ENCODE peak calls at places on chromosomes 3 and 15, in ten cellular contexts. M is astrocyte of the spinal cord; U is MCF 10A; L is effector memory CD8-positive, alpha-beta T cell; E is C1 segment of cervical spinal cord; N is fibroblast of gingiva; W is AG20443; D is GM04504; H is non-pigmented ciliary epithelial cell; R is HS-5. Z is an unnamed sample.

GRCh38 chr3:186534113-186534669 is 10.0 kb downstream of the CRYGS start:
- DNase-seq in U (no peak), L (peak), R (no peak), E (no peak), W (no peak), M (no peak), N (no peak), H (no peak), D (no peak), Z (no peak)

GRCh38 chr3:160163259-160163878 is 61.9 kb upstream of the C3orf80 start:
- DNase-seq in H (no peak), D (no peak), M (peak), U (peak), N (peak), E (no peak), W (peak), R (no peak), L (no peak), Z (peak)

GRCh38 chr3:181609156-181609767 is 102.5 kb upstream of the SOX2 start:
- DNase-seq in D (no peak), R (no peak), W (no peak), M (no peak), U (no peak), H (no peak), E (no peak), N (no peak), L (no peak), Z (no peak)

GRCh38 chr3:46565607-46566039 is 479 bp downstream of the LRRC2 start:
- DNase-seq in E (no peak), N (no peak), M (no peak), L (no peak), D (no peak), R (no peak), U (no peak), W (peak), H (no peak), Z (no peak)

GRCh38 chr15:23690450-23690852 is 3.3 kb upstream of the NDN start:
- DNase-seq in U (no peak), D (no peak), H (peak), M (peak), R (no peak), W (peak), N (peak), E (peak), L (no peak), Z (no peak)

GRCh38 chr3:185866995-185867394 is 42.2 kb upstream of the IGF2BP2 start:
- DNase-seq in H (no peak), M (no peak), R (no peak), U (no peak), N (no peak), E (no peak), L (no peak), D (no peak), W (no peak), Z (no peak)

GRCh38 chr15:92654662-92655061 is 913 bp downstream of the FAM174B start:
- DNase-seq in U (no peak), H (no peak), W (no peak), M (no peak), L (no peak), E (no peak), R (no peak), D (no peak), N (no peak), Z (peak)

GRCh38 chr3:189404797-189405484 is 226.2 kb upstream of the TP63 start:
- DNase-seq in H (no peak), E (no peak), R (no peak), W (no peak), N (no peak), M (no peak), D (no peak), L (no peak), U (no peak), Z (no peak)

GRCh38 chr3:120103276-120103675 is 9.0 kb upstream of the GSK3B start:
- DNase-seq in U (no peak), W (no peak), E (no peak), M (no peak), R (no peak), D (no peak), N (no peak), H (no peak), L (no peak), Z (no peak)

GRCh38 chr15:49675051-49675450 is 54.2 kb downstream of the DTWD1 start:
- DNase-seq in N (peak), D (peak), W (peak), L (no peak), M (peak), E (no peak), H (peak), R (peak), U (peak), Z (no peak)

GRCh38 chr3:64728994-64729393 is 41.2 kb upstream of the ADAMTS9 start:
- DNase-seq in W (no peak), L (no peak), E (no peak), D (no peak), U (no peak), R (no peak), H (no peak), M (no peak), N (no peak), Z (no peak)

GRCh38 chr3:115845986-115846385 is 222.7 kb downstream of the GAP43 start:
- DNase-seq in U (no peak), W (no peak), L (no peak), N (no peak), H (no peak), D (no peak), E (no peak), M (no peak), R (no peak), Z (no peak)

GRCh38 chr3:111594205-111594604 is 941 bp downstream of the ZBED2 start:
- DNase-seq in R (peak), M (peak), D (no peak), N (peak), L (no peak), U (peak), H (peak), W (peak), E (no peak), Z (no peak)

GRCh38 chr15:92228830-92229229 is 164.9 kb upstream of the ST8SIA2 start:
- DNase-seq in R (no peak), H (no peak), N (no peak), L (no peak), U (no peak), W (no peak), D (no peak), M (no peak), E (no peak), Z (no peak)

GRCh38 chr15:84715442-84716035 is 400 bp downstream of the SEC11A start:
- DNase-seq in M (peak), L (no peak), R (peak), U (peak), E (no peak), N (no peak), D (no peak), W (peak), H (no peak), Z (no peak)

GRCh38 chr3:50316657-50317242 is 5.8 kb downstream of the HYAL2 start:
- DNase-seq in R (no peak), L (peak), D (no peak), U (peak), N (no peak), E (no peak), H (no peak), W (no peak), M (peak), Z (no peak)

GRCh38 chr3:12545473-12545791 is at the start of gene MKRN2OS:
- DNase-seq in D (no peak), E (no peak), L (no peak), W (no peak), N (no peak), R (no peak), M (no peak), U (peak), H (no peak), Z (no peak)

GRCh38 chr3:186442162-186442561 is 80.1 kb upstream of the DGKG start:
- DNase-seq in L (no peak), R (no peak), M (no peak), N (no peak), E (no peak), U (no peak), D (no peak), H (no peak), W (no peak), Z (no peak)

GRCh38 chr3:13308406-13308805 is 111.7 kb downstream of the NUP210 start:
- DNase-seq in H (peak), W (peak), D (no peak), E (no peak), R (no peak), L (no peak), U (peak), N (no peak), M (peak), Z (peak)

GRCh38 chr3:124829175-124829818 is 57.9 kb downstream of the ITGB5 start:
- DNase-seq in N (no peak), M (no peak), U (no peak), L (no peak), H (no peak), R (no peak), W (peak), E (no peak), D (no peak), Z (no peak)

GRCh38 chr15:91471410-91471993 is 371.4 kb downstream of the SV2B start:
- DNase-seq in H (no peak), R (no peak), E (no peak), M (peak), W (no peak), U (no peak), L (no peak), N (no peak), D (no peak), Z (no peak)

GRCh38 chr3:194773216-194773615 is 87.5 kb downstream of the FAM43A start:
- DNase-seq in M (no peak), H (no peak), U (peak), N (peak), D (peak), R (no peak), L (no peak), W (peak), E (no peak), Z (no peak)

GRCh38 chr3:77038928-77039605 is 832 bp upstream of the ROBO2 start:
- DNase-seq in D (no peak), M (peak), H (no peak), U (no peak), L (no peak), E (no peak), N (peak), W (peak), R (peak), Z (peak)

GRCh38 chr3:56339671-56340070 is 128.6 kb downstream of the ERC2 start:
- DNase-seq in U (no peak), W (no peak), R (no peak), D (no peak), L (no peak), E (no peak), H (no peak), M (no peak), N (no peak), Z (no peak)

GRCh38 chr3:94291686-94292085 is 228.8 kb downstream of the NSUN3 start:
- DNase-seq in E (no peak), H (no peak), N (no peak), L (no peak), M (peak), U (no peak), R (no peak), D (no peak), W (no peak), Z (no peak)

GRCh38 chr15:57600197-57600596 is 8.5 kb downstream of the MYZAP start:
- DNase-seq in N (no peak), E (no peak), W (no peak), R (no peak), U (no peak), D (no peak), M (no peak), L (no peak), H (no peak), Z (no peak)

GRCh38 chr3:67458406-67458805 is 196.0 kb downstream of the SUCLG2 start:
- DNase-seq in E (no peak), L (no peak), N (no peak), W (no peak), H (no peak), D (no peak), R (no peak), M (peak), U (no peak), Z (no peak)

GRCh38 chr3:112640333-112640863 is 545 bp downstream of the CCDC80 start:
- DNase-seq in W (peak), M (peak), D (peak), U (peak), E (no peak), H (peak), R (peak), L (no peak), N (peak), Z (no peak)

GRCh38 chr3:160373655-160374054 is 25.4 kb downstream of the IFT80 start:
- DNase-seq in N (no peak), L (no peak), U (no peak), E (no peak), D (no peak), R (no peak), H (no peak), W (no peak), M (no peak), Z (no peak)

GRCh38 chr3:48716508-48716981 is 476 bp downstream of the IP6K2 start:
- DNase-seq in L (peak), W (no peak), E (no peak), N (no peak), D (no peak), M (no peak), U (no peak), R (no peak), H (no peak), Z (no peak)

GRCh38 chr15:63752075-63752684 is 81.6 kb downstream of the HERC1 start:
- DNase-seq in L (peak), R (peak), D (peak), N (peak), H (peak), U (peak), E (no peak), M (peak), W (peak), Z (peak)

GRCh38 chr15:33031324-33031736 is 163.2 kb downstream of the FMN1 start:
- DNase-seq in D (peak), N (peak), R (peak), M (peak), E (no peak), L (no peak), H (no peak), U (peak), W (peak), Z (no peak)

GRCh38 chr15:64354683-64355558 is 1.1 kb downstream of the CSNK1G1 start:
- DNase-seq in D (no peak), M (no peak), U (no peak), E (no peak), L (no peak), N (no peak), R (no peak), W (peak), H (no peak), Z (no peak)

GRCh38 chr3:9870978-9871377 is 9.1 kb downstream of the CIDEC start:
- DNase-seq in R (peak), D (no peak), L (no peak), M (peak), N (peak), E (no peak), U (peak), H (no peak), W (no peak), Z (no peak)

GRCh38 chr3:61926913-61927312 is 365.5 kb downstream of the PTPRG start:
- DNase-seq in R (peak), N (peak), U (peak), H (no peak), E (no peak), M (no peak), W (peak), D (no peak), L (no peak), Z (no peak)

Z was measured in NCI-H1694 treated with DMSO at 0.1 percent for 48 hours.